ENCODE peak calls at places on chromosome 18, in eight cellular contexts. B is activated CD8-positive, alpha-beta T cell treated with anti-CD3 and anti-CD28 coated beads, Interleukin-2, amount 10 ng/mL, durations not matched to agents 7 days and 5 days; V is COR-L47; O is T-helper 2 cell; C is T-helper 9 cell; L is T-helper 1 cell; X is endothelial cell; Q is Kasumi-1. E is an unnamed sample.

GRCh38 chr18:36020174-36020711 is 47.1 kb downstream of the RPRD1A start:
- DNase-seq in X (no peak), Q (no peak), C (no peak), V (no peak), O (no peak), L (no peak), B (no peak), E (no peak)

GRCh38 chr18:44637210-44638051 is 43.3 kb upstream of the SETBP1 start:
- DNase-seq in Q (no peak), O (no peak), V (no peak), C (no peak), X (no peak), L (no peak), B (peak; percentile 30), E (no peak)

GRCh38 chr18:37575646-37576045 is 10.0 kb upstream of the CELF4 start:
- DNase-seq in V (peak; percentile 90), Q (no peak), O (no peak), B (no peak), C (no peak), L (no peak), X (no peak), E (no peak)

GRCh38 chr18:78296152-78296551 is 683.5 kb upstream of the SALL3 start:
- DNase-seq in O (no peak), C (no peak), V (no peak), L (no peak), Q (no peak), B (no peak), X (no peak), E (no peak)

GRCh38 chr18:42048150-42048549 is 93.1 kb downstream of the PIK3C3 start:
- DNase-seq in Q (peak; percentile 33), B (no peak), V (no peak), L (no peak), X (no peak), C (no peak), O (no peak), E (no peak)

GRCh38 chr18:63299837-63300787 is 19.5 kb downstream of the BCL2 start:
- DNase-seq in C (no peak), Q (no peak), B (peak; percentile 70), L (no peak), X (no peak), V (no peak), O (no peak), E (no peak)

GRCh38 chr18:57931038-57931437 is 113.0 kb upstream of the NEDD4L start:
- DNase-seq in L (no peak), X (no peak), O (no peak), C (no peak), B (no peak), Q (no peak), V (no peak), E (no peak)

GRCh38 chr18:3664563-3665178 is 214.7 kb downstream of the TGIF1 start:
- DNase-seq in B (no peak), V (no peak), X (no peak), O (no peak), C (no peak), L (no peak), Q (peak; percentile 80), E (no peak)

GRCh38 chr18:73235491-73235890 is 367.7 kb upstream of the NETO1 start:
- DNase-seq in B (no peak), O (no peak), C (no peak), V (no peak), Q (no peak), L (no peak), X (no peak), E (no peak)

GRCh38 chr18:8339958-8340357 is 269.3 kb upstream of the RAB12 start:
- DNase-seq in X (no peak), V (no peak), Q (no peak), O (no peak), C (no peak), B (no peak), L (no peak), E (no peak)

GRCh38 chr18:13185675-13186198 is 32.8 kb upstream of the LDLRAD4 start:
- DNase-seq in C (no peak), X (no peak), L (no peak), B (no peak), Q (no peak), O (no peak), V (no peak), E (no peak)

GRCh38 chr18:60684843-60685513 is 312.4 kb upstream of the MC4R start:
- DNase-seq in C (no peak), V (peak; percentile 58), Q (peak; percentile 78), O (no peak), B (no peak), X (no peak), L (no peak), E (no peak)

GRCh38 chr18:49861659-49862058 is 48.3 kb upstream of the ACAA2 start:
- DNase-seq in X (no peak), O (no peak), C (no peak), Q (peak; percentile 34), V (no peak), B (no peak), L (no peak), E (no peak)

E was measured in naive thymus-derived CD8-positive, alpha-beta T cell.